ENCODE peak calls at places on chromosomes 16 and 17, in seven cellular contexts. W, Q, V, M, E, U and X are unnamed samples.

GRCh38 chr17:20225162-20226115 is 216.3 kb downstream of the SPECC1 start:
- DNase-seq in Q (no peak), W (no peak), E (no peak), V (no peak), M (no peak), U (no peak), X (no peak)

GRCh38 chr17:28896884-28897768 is at the start of gene FLOT2:
- DNase-seq in V (peak), Q (peak), E (peak), U (no peak), W (peak), M (no peak), X (no peak)

GRCh38 chr17:79490530-79490929 is 120.3 kb downstream of the RBFOX3 start:
- DNase-seq in M (no peak), V (no peak), U (no peak), W (no peak), E (no peak), Q (no peak), X (no peak)

GRCh38 chr16:48384305-48384981 is 770 bp downstream of the SIAH1 start:
- DNase-seq in V (no peak), E (peak), Q (no peak), M (no peak), W (peak), U (no peak), X (no peak)

GRCh38 chr17:76524598-76525512 is 12.7 kb downstream of the CYGB start:
- DNase-seq in W (peak), U (no peak), E (no peak), M (no peak), V (no peak), Q (peak), X (no peak)

GRCh38 chr17:3602499-3602898 is 6.7 kb downstream of the TRPV1 start:
- DNase-seq in E (no peak), Q (no peak), W (no peak), M (no peak), V (no peak), U (no peak), X (peak)

GRCh38 chr17:12627776-12628491 is 37.8 kb upstream of the MYOCD start:
- DNase-seq in M (no peak), W (no peak), E (no peak), V (no peak), U (no peak), Q (no peak), X (no peak)

GRCh38 chr17:2064980-2065785 is 10.3 kb downstream of the HIC1 start:
- DNase-seq in E (peak), U (no peak), Q (no peak), V (no peak), W (peak), M (no peak), X (no peak)

GRCh38 chr17:3543453-3543852 is 14.2 kb downstream of the TRPV3 start:
- DNase-seq in M (no peak), Q (no peak), W (no peak), U (no peak), E (no peak), V (no peak), X (no peak)

GRCh38 chr17:65345261-65346060 is 208.3 kb downstream of the RGS9 start:
- DNase-seq in W (no peak), E (no peak), V (no peak), Q (no peak), U (peak), M (no peak), X (no peak)

GRCh38 chr17:79758260-79758659 is 19.7 kb upstream of the CBX2 start:
- DNase-seq in V (no peak), W (no peak), E (no peak), M (no peak), Q (no peak), U (no peak), X (no peak)

GRCh38 chr17:8338806-8339205 is 834 bp upstream of the ODF4 start:
- DNase-seq in W (no peak), Q (no peak), M (no peak), U (no peak), E (no peak), V (no peak), X (no peak)

GRCh38 chr16:48734220-48734619 is 124.2 kb upstream of the N4BP1 start:
- DNase-seq in M (no peak), V (no peak), Q (no peak), U (no peak), E (no peak), W (no peak), X (no peak)

GRCh38 chr16:70789231-70789926 is 11.6 kb downstream of the VAC14 start:
- DNase-seq in M (no peak), W (peak), E (no peak), Q (no peak), V (no peak), U (no peak), X (no peak)

GRCh38 chr17:3798273-3799180 is 2.5 kb downstream of the ITGAE start:
- DNase-seq in W (no peak), U (no peak), Q (no peak), E (no peak), V (no peak), M (no peak), X (no peak)

GRCh38 chr16:10584956-10585561 is 4.7 kb upstream of the EMP2 start:
- DNase-seq in M (no peak), V (no peak), Q (no peak), W (no peak), U (peak), E (no peak), X (no peak)

GRCh38 chr16:16019488-16019887 is 70.1 kb downstream of the ABCC1 start:
- DNase-seq in V (no peak), Q (no peak), M (no peak), E (no peak), U (no peak), W (no peak), X (no peak)

GRCh38 chr16:68296291-68296690 is 14.5 kb downstream of the SLC7A6OS start:
- DNase-seq in V (no peak), Q (no peak), W (no peak), E (no peak), U (no peak), M (no peak), X (no peak)

GRCh38 chr17:14935139-14935538 is 330.0 kb downstream of the PMP22 start:
- DNase-seq in E (no peak), W (no peak), U (no peak), M (no peak), Q (no peak), V (no peak), X (no peak)

GRCh38 chr17:81076097-81076754 is 41.3 kb downstream of the BAIAP2 start:
- DNase-seq in Q (no peak), U (no peak), E (no peak), W (no peak), M (no peak), V (no peak), X (no peak)

GRCh38 chr17:71361691-71362450 is 758.9 kb upstream of the SOX9 start:
- DNase-seq in W (no peak), U (peak), M (peak), V (no peak), E (no peak), Q (no peak), X (no peak)

GRCh38 chr17:61179316-61179715 is 220.3 kb upstream of the TBX2 start:
- DNase-seq in U (no peak), W (no peak), Q (no peak), M (no peak), E (no peak), V (no peak), X (no peak)

GRCh38 chr17:58703137-58703846 is 10.9 kb downstream of the RAD51C start:
- DNase-seq in M (no peak), Q (no peak), V (no peak), E (no peak), W (no peak), U (peak), X (no peak)

GRCh38 chr17:32627233-32628008 is 140.6 kb downstream of the CDK5R1 start:
- DNase-seq in M (no peak), W (no peak), V (no peak), U (no peak), E (no peak), Q (no peak), X (no peak)

GRCh38 chr17:49703557-49704277 is 4.0 kb downstream of the SLC35B1 start:
- DNase-seq in E (no peak), W (no peak), M (no peak), V (peak), U (peak), Q (peak), X (peak)

GRCh38 chr16:56226187-56226586 is 34.9 kb downstream of the GNAO1 start:
- DNase-seq in V (no peak), Q (no peak), M (no peak), E (no peak), W (peak), U (no peak), X (no peak)

GRCh38 chr17:18999911-19000310 is 4.7 kb downstream of the FAM83G start:
- DNase-seq in W (no peak), E (no peak), Q (no peak), M (no peak), U (no peak), V (no peak), X (no peak)

GRCh38 chr17:76958974-76959373 is 90.8 kb downstream of the MGAT5B start:
- DNase-seq in U (no peak), V (no peak), W (no peak), Q (no peak), M (no peak), E (no peak), X (no peak)

GRCh38 chr17:33272438-33272837 is 20.7 kb downstream of the ASIC2 start:
- DNase-seq in M (no peak), Q (no peak), E (no peak), U (no peak), W (no peak), V (no peak), X (no peak)

GRCh38 chr17:81481011-81481799 is 31.4 kb downstream of the ACTG1 start:
- DNase-seq in M (no peak), V (peak), Q (no peak), W (peak), E (peak), U (peak), X (no peak)

GRCh38 chr17:2042355-2042929 is 620 bp downstream of the OVCA2 start:
- DNase-seq in M (no peak), U (no peak), E (peak), Q (no peak), V (no peak), W (no peak), X (no peak)

GRCh38 chr16:22353933-22354541 is 20.4 kb downstream of the CDR2 start:
- DNase-seq in W (no peak), U (no peak), M (no peak), V (no peak), Q (no peak), E (no peak), X (no peak)

GRCh38 chr16:85276741-85277140 is 164.5 kb upstream of the CIBAR2 start:
- DNase-seq in Q (no peak), V (no peak), U (no peak), E (no peak), W (no peak), M (no peak), X (no peak)

GRCh38 chr17:66746736-66747135 is 88.2 kb upstream of the CACNG5 start:
- DNase-seq in W (no peak), U (no peak), V (no peak), E (no peak), Q (no peak), M (no peak), X (no peak)

GRCh38 chr17:2084766-2085647 is 30.1 kb downstream of the HIC1 start:
- DNase-seq in Q (no peak), U (no peak), V (no peak), M (peak), W (peak), E (no peak), X (no peak)

GRCh38 chr17:37788531-37788930 is 43.7 kb upstream of the HNF1B start:
- DNase-seq in M (no peak), Q (no peak), V (no peak), W (no peak), U (no peak), E (no peak), X (no peak)

GRCh38 chr17:37790153-37790552 is 45.3 kb upstream of the HNF1B start:
- DNase-seq in M (no peak), E (no peak), W (no peak), U (no peak), Q (no peak), V (no peak), X (no peak)

GRCh38 chr17:37789166-37789565 is 44.3 kb upstream of the HNF1B start:
- DNase-seq in Q (no peak), V (no peak), E (no peak), W (no peak), M (no peak), U (no peak), X (no peak)

GRCh38 chr17:37786481-37786880 is 41.6 kb upstream of the HNF1B start:
- DNase-seq in U (no peak), E (no peak), Q (no peak), W (no peak), M (no peak), V (no peak), X (no peak)

DNA sequence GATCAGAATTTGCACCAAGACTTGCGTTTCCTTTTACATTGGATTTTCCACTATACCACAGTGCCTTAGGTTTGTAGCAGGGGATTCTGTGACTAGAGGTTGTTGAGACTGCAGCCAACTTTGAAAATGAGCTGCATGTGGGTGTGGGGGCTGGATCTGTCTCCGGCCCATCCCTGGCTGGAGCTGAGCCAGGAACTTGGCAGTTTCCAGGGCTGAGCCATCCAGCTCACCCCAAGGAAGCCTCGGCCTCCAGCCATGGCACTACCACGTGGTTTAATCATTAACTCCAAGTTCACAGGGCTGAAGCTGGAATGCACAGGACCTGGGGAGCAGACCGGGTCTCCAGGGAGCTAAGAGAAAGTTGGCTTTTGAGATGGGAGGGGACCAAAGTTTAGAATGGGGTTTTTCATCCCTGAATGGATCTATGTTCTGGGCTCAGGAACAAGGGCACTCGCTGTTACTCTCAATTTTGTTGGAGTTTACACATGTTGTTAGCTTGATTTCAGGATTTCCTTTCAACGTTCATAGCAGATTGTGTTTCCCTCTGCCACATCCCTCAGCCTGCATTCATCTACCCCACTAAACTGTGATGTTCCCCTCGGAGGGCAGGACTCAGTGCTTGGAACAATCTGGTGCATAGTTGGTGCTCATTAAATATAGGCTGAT is 42.3 kb upstream of the HNF1B start:
- DNase-seq in M (no peak), W (no peak), V (no peak), Q (no peak), E (no peak), U (peak), X (no peak)
- TF ChIP-seq CTCF in M (no peak), W (no peak), V (no peak), Q (no peak), E (no peak), U (no peak), X (no peak)

DNA sequence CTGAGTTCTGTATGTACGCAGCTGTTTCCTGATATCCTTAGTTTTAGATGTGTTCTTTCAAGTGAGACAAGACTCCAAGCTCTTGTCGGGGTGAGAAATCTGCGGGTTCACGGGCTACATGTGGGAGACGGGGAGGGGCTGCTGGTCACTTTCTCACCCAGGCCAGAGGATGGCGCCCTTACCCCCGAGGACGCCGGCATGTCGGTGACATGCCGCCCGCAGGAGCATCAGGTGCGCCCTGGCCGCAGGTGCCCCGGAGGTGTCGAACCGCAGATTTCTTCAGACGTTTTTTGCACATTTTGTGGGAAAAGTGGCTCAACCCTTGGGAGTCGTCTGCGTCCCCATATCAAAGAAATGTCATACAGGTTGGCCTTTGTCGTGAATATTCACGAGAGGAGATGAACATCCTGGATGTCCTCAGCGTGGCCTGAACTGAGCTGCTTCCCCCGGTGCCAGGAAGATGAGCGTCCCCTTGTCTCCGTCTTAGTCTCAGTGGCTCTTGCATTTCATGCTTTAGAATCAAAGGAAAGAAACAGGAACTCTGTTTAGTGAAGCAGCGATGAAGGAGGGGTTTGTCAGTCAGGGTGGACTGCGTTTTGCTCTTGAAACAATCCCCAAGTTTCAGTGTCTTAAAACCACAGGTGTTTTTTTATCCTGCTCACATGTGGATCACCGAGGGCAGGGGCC is 75.3 kb upstream of the ZNF750 start:
- DNase-seq in M (no peak), U (no peak), E (no peak), V (no peak), W (no peak), Q (no peak), X (no peak)
- TF ChIP-seq CTCF in M (no peak), U (no peak), E (no peak), V (no peak), W (no peak), Q (no peak), X (peak)

GRCh38 chr16:29813644-29814562 is 1.9 kb downstream of the PRRT2 start:
- DNase-seq in E (no peak), U (no peak), W (no peak), V (no peak), Q (no peak), M (no peak), X (no peak)

GRCh38 chr16:29812754-29813643 is 1.0 kb downstream of the PRRT2 start:
- DNase-seq in E (no peak), M (no peak), U (no peak), W (no peak), V (no peak), Q (no peak), X (no peak)

GRCh38 chr16:29810699-29811169 is 1.3 kb upstream of the PRRT2 start:
- DNase-seq in M (no peak), Q (no peak), W (peak), U (no peak), V (no peak), E (no peak), X (no peak)

GRCh38 chr16:29811170-29811895 is 660 bp upstream of the PRRT2 start:
- DNase-seq in V (peak), Q (peak), M (peak), E (peak), W (peak), U (peak), X (peak)

DNA sequence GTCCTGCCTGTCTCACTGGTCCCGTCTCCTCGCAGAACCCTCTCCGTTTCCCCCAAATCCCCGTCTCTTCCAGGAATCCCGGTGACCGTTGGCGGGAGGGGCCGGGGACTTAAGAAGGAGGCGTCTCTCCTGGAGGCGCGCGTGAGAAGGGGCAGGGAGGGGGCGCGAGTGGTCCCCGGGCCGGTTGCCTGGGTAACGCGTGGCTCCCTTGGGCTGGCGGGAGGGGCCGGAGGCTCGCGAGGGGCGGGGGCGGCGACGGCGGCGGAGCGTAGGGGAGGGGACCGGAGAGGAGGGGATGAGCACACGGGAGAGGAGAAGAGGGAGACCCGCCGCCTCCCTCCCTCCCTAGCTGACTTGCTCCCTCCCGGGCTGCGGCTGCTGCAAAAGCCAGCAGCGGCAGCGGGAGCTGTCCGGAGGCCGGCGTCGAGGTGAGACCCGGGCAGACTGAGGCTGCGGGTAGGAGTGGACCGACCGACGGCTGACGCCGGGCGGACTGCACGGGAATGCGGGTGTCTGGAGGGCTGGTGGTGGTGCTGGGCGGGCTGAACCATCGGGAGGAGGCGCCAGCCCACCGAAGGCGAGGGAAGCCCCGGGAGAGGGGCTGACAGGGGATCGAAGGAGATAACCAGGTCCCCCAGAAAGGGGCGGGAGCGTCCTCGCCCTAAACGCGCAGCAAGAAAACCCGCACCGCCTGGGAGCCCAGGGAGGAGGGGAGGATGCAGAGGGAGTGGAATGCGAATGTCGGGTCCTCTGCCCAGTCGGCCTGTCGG is at the start of gene PRRT2:
- DNase-seq in M (no peak), Q (no peak), W (peak), E (peak), U (no peak), V (peak), X (no peak)
- TF ChIP-seq CTCF in M (no peak), Q (no peak), W (no peak), E (no peak), U (no peak), V (no peak), X (no peak)

GRCh38 chr16:89615596-89616090 is 2.2 kb downstream of the DPEP1 start:
- DNase-seq in Q (no peak), V (no peak), W (no peak), U (no peak), E (no peak), M (no peak), X (no peak)
- TF ChIP-seq CTCF in Q (peak), V (no peak), W (peak), U (peak), E (peak), M (peak), X (peak)

GRCh38 chr17:73420897-73421296 is 109.1 kb upstream of the CDC42EP4 start:
- DNase-seq in V (no peak), Q (no peak), M (no peak), E (peak), U (no peak), W (no peak), X (no peak)
- TF ChIP-seq CTCF in V (no peak), Q (no peak), M (peak), E (no peak), U (peak), W (no peak), X (no peak)

GRCh38 chr16:23874613-23875294 is 39.0 kb downstream of the PRKCB start:
- DNase-seq in Q (no peak), E (no peak), U (no peak), M (no peak), W (no peak), V (no peak), X (no peak)
- TF ChIP-seq CTCF in Q (no peak), E (no peak), U (no peak), M (no peak), W (no peak), V (no peak), X (no peak)

GRCh38 chr16:57534881-57535658 is 1.3 kb downstream of the CCDC102A start:
- DNase-seq in V (no peak), M (no peak), W (no peak), U (no peak), E (no peak), Q (no peak), X (no peak)

GRCh38 chr16:57534337-57534880 is 2.0 kb downstream of the CCDC102A start:
- DNase-seq in W (no peak), M (no peak), U (no peak), Q (no peak), E (no peak), V (no peak), X (no peak)

GRCh38 chr16:57537194-57537505 is 779 bp upstream of the CCDC102A start:
- DNase-seq in E (no peak), Q (no peak), U (peak), M (no peak), W (no peak), V (no peak), X (no peak)

GRCh38 chr16:57536306-57537193 is at the start of gene CCDC102A:
- DNase-seq in W (no peak), V (no peak), Q (no peak), U (no peak), M (no peak), E (no peak), X (no peak)

GRCh38 chr16:57535680-57536305 is 578 bp downstream of the CCDC102A start:
- DNase-seq in U (peak), M (peak), W (peak), Q (peak), V (peak), E (peak), X (peak)
- TF ChIP-seq CTCF in U (peak), M (peak), W (peak), Q (peak), V (peak), E (no peak), X (no peak)